ENCODE peak calls at places on chromosomes 11 and 22, in nine cellular contexts. One of them, this sample, is unnamed.

GRCh38 chr11:46845440-46845739 is 690 bp downstream of the CKAP5 start:
- DNase-seq in mammary epithelial cell: no peak
- DNase-seq in right lobe of liver: no peak
- DNase-seq in iPS DF 6.9: no peak
- DNase-seq in CD4-positive, CD25-positive, alpha-beta regulatory T cell: no peak
- DNase-seq in stomach: no peak
- DNase-seq in vagina: no peak
- DNase-seq in fibroblast of lung: peak
- DNase-seq in A549: no peak
- DNase-seq in this sample: no peak

GRCh38 chr11:1837171-1838076 is 1.4 kb upstream of the TNNI2 start:
- DNase-seq in right lobe of liver: peak
- DNase-seq in CD4-positive, CD25-positive, alpha-beta regulatory T cell: peak
- DNase-seq in vagina: no peak
- DNase-seq in stomach: peak
- DNase-seq in fibroblast of lung: peak
- DNase-seq in A549: peak
- DNase-seq in mammary epithelial cell: no peak
- DNase-seq in iPS DF 6.9: no peak
- DNase-seq in this sample: no peak

GRCh38 chr11:33376331-33377099 is 119.3 kb downstream of the HIPK3 start:
- DNase-seq in right lobe of liver: no peak
- DNase-seq in vagina: no peak
- DNase-seq in A549: no peak
- DNase-seq in CD4-positive, CD25-positive, alpha-beta regulatory T cell: no peak
- DNase-seq in iPS DF 6.9: no peak
- DNase-seq in stomach: no peak
- DNase-seq in fibroblast of lung: no peak
- DNase-seq in mammary epithelial cell: peak
- DNase-seq in this sample: no peak

GRCh38 chr11:126925321-126926093 is 75.1 kb downstream of the KIRREL3 start:
- DNase-seq in CD4-positive, CD25-positive, alpha-beta regulatory T cell: no peak
- DNase-seq in A549: no peak
- DNase-seq in mammary epithelial cell: peak
- DNase-seq in iPS DF 6.9: no peak
- DNase-seq in fibroblast of lung: no peak
- DNase-seq in right lobe of liver: no peak
- DNase-seq in stomach: no peak
- DNase-seq in vagina: no peak
- DNase-seq in this sample: peak

GRCh38 chr11:108965602-108966001 is 300.7 kb downstream of the DDX10 start:
- DNase-seq in mammary epithelial cell: peak
- DNase-seq in right lobe of liver: no peak
- DNase-seq in iPS DF 6.9: no peak
- DNase-seq in fibroblast of lung: peak
- DNase-seq in vagina: no peak
- DNase-seq in CD4-positive, CD25-positive, alpha-beta regulatory T cell: no peak
- DNase-seq in A549: peak
- DNase-seq in stomach: no peak
- DNase-seq in this sample: no peak

GRCh38 chr11:76626921-76627391 is 43.6 kb downstream of the LRRC32 start:
- DNase-seq in vagina: no peak
- DNase-seq in CD4-positive, CD25-positive, alpha-beta regulatory T cell: peak
- DNase-seq in fibroblast of lung: no peak
- DNase-seq in iPS DF 6.9: no peak
- DNase-seq in A549: no peak
- DNase-seq in right lobe of liver: no peak
- DNase-seq in mammary epithelial cell: peak
- DNase-seq in stomach: no peak
- DNase-seq in this sample: no peak

GRCh38 chr11:3026803-3027202 is 30.4 kb downstream of the CARS1 start:
- DNase-seq in fibroblast of lung: no peak
- DNase-seq in stomach: no peak
- DNase-seq in mammary epithelial cell: no peak
- DNase-seq in CD4-positive, CD25-positive, alpha-beta regulatory T cell: no peak
- DNase-seq in A549: no peak
- DNase-seq in right lobe of liver: peak
- DNase-seq in vagina: no peak
- DNase-seq in iPS DF 6.9: no peak
- DNase-seq in this sample: no peak

GRCh38 chr11:6657346-6657745 is 1.7 kb upstream of the DCHS1 start:
- DNase-seq in fibroblast of lung: peak
- DNase-seq in mammary epithelial cell: no peak
- DNase-seq in vagina: no peak
- DNase-seq in iPS DF 6.9: no peak
- DNase-seq in A549: no peak
- DNase-seq in right lobe of liver: no peak
- DNase-seq in stomach: no peak
- DNase-seq in CD4-positive, CD25-positive, alpha-beta regulatory T cell: no peak
- DNase-seq in this sample: no peak

GRCh38 chr22:41197046-41197807 is 7.9 kb upstream of the L3MBTL2 start:
- DNase-seq in vagina: no peak
- DNase-seq in mammary epithelial cell: peak
- DNase-seq in stomach: peak
- DNase-seq in fibroblast of lung: peak
- DNase-seq in A549: peak
- DNase-seq in right lobe of liver: peak
- DNase-seq in iPS DF 6.9: no peak
- DNase-seq in CD4-positive, CD25-positive, alpha-beta regulatory T cell: peak
- DNase-seq in this sample: peak

GRCh38 chr11:122202951-122203456 is 87.0 kb upstream of the BLID start:
- DNase-seq in mammary epithelial cell: peak
- DNase-seq in right lobe of liver: peak
- DNase-seq in iPS DF 6.9: no peak
- DNase-seq in vagina: no peak
- DNase-seq in fibroblast of lung: peak
- DNase-seq in stomach: peak
- DNase-seq in A549: peak
- DNase-seq in CD4-positive, CD25-positive, alpha-beta regulatory T cell: no peak
- DNase-seq in this sample: peak
- H3K27ac ChIP-seq in mammary epithelial cell: peak
- H3K27ac ChIP-seq in right lobe of liver: no peak
- H3K27ac ChIP-seq in iPS DF 6.9: no peak
- H3K27ac ChIP-seq in vagina: peak
- H3K27ac ChIP-seq in fibroblast of lung: peak
- H3K27ac ChIP-seq in stomach: peak
- H3K27ac ChIP-seq in A549: peak
- H3K27ac ChIP-seq in CD4-positive, CD25-positive, alpha-beta regulatory T cell: no peak
- H3K27ac ChIP-seq in this sample: peak

GRCh38 chr11:69335461-69336386 is 41.8 kb downstream of the MYEOV start:
- DNase-seq in CD4-positive, CD25-positive, alpha-beta regulatory T cell: no peak
- DNase-seq in mammary epithelial cell: no peak
- DNase-seq in right lobe of liver: no peak
- DNase-seq in stomach: peak
- DNase-seq in fibroblast of lung: no peak
- DNase-seq in iPS DF 6.9: no peak
- DNase-seq in A549: no peak
- DNase-seq in vagina: peak
- DNase-seq in this sample: no peak

GRCh38 chr11:69337211-69337721 is 43.3 kb downstream of the MYEOV start:
- DNase-seq in vagina: peak
- DNase-seq in right lobe of liver: no peak
- DNase-seq in A549: no peak
- DNase-seq in fibroblast of lung: no peak
- DNase-seq in mammary epithelial cell: no peak
- DNase-seq in stomach: peak
- DNase-seq in CD4-positive, CD25-positive, alpha-beta regulatory T cell: no peak
- DNase-seq in iPS DF 6.9: no peak
- DNase-seq in this sample: no peak

GRCh38 chr11:69333906-69334305 is 40.0 kb downstream of the MYEOV start:
- DNase-seq in CD4-positive, CD25-positive, alpha-beta regulatory T cell: no peak
- DNase-seq in A549: no peak
- DNase-seq in vagina: no peak
- DNase-seq in right lobe of liver: no peak
- DNase-seq in stomach: peak
- DNase-seq in mammary epithelial cell: no peak
- DNase-seq in fibroblast of lung: no peak
- DNase-seq in iPS DF 6.9: no peak
- DNase-seq in this sample: no peak

GRCh38 chr11:69333149-69333710 is 39.3 kb downstream of the MYEOV start:
- DNase-seq in A549: no peak
- DNase-seq in iPS DF 6.9: no peak
- DNase-seq in fibroblast of lung: no peak
- DNase-seq in mammary epithelial cell: no peak
- DNase-seq in right lobe of liver: no peak
- DNase-seq in stomach: peak
- DNase-seq in CD4-positive, CD25-positive, alpha-beta regulatory T cell: no peak
- DNase-seq in vagina: peak
- DNase-seq in this sample: no peak

DNA sequence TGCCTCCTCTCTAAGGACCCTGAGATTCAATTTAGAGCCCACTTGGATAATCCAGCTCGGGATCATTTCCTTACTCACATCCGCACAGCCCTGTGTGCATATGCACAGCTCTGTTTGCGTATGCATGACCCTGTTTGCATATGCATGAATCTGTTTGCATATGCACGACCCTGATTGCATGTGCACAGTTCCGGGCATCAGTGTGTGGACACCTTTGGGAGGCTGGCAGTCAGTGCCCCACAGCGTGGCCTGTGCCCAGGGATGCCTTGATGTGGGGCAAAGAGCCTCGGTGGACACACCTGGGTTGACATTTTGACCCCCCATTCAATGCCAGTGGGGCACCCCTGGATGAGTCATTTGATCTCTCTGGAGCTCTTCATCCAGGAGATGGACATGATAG is 41.1 kb downstream of the MYEOV start:
- DNase-seq in vagina: peak
- DNase-seq in iPS DF 6.9: no peak
- DNase-seq in stomach: peak
- DNase-seq in A549: no peak
- DNase-seq in CD4-positive, CD25-positive, alpha-beta regulatory T cell: no peak
- DNase-seq in right lobe of liver: no peak
- DNase-seq in fibroblast of lung: no peak
- DNase-seq in mammary epithelial cell: no peak
- DNase-seq in this sample: no peak
- H3K27ac ChIP-seq in vagina: no peak
- H3K27ac ChIP-seq in iPS DF 6.9: no peak
- H3K27ac ChIP-seq in stomach: no peak
- H3K27ac ChIP-seq in A549: peak
- H3K27ac ChIP-seq in CD4-positive, CD25-positive, alpha-beta regulatory T cell: no peak
- H3K27ac ChIP-seq in right lobe of liver: no peak
- H3K27ac ChIP-seq in fibroblast of lung: no peak
- H3K27ac ChIP-seq in mammary epithelial cell: no peak
- H3K27ac ChIP-seq in this sample: no peak

GRCh38 chr11:13667795-13668101 is 720 bp upstream of the FAR1 start:
- DNase-seq in iPS DF 6.9: no peak
- DNase-seq in CD4-positive, CD25-positive, alpha-beta regulatory T cell: no peak
- DNase-seq in fibroblast of lung: no peak
- DNase-seq in stomach: no peak
- DNase-seq in vagina: no peak
- DNase-seq in A549: no peak
- DNase-seq in right lobe of liver: no peak
- DNase-seq in mammary epithelial cell: no peak
- DNase-seq in this sample: no peak

GRCh38 chr11:13668957-13669521 is 571 bp downstream of the FAR1 start:
- DNase-seq in A549: peak
- DNase-seq in iPS DF 6.9: no peak
- DNase-seq in mammary epithelial cell: peak
- DNase-seq in fibroblast of lung: peak
- DNase-seq in vagina: no peak
- DNase-seq in stomach: peak
- DNase-seq in CD4-positive, CD25-positive, alpha-beta regulatory T cell: no peak
- DNase-seq in right lobe of liver: peak
- DNase-seq in this sample: no peak

GRCh38 chr11:13666708-13667107 is 1.8 kb upstream of the FAR1 start:
- DNase-seq in CD4-positive, CD25-positive, alpha-beta regulatory T cell: no peak
- DNase-seq in iPS DF 6.9: no peak
- DNase-seq in stomach: no peak
- DNase-seq in A549: no peak
- DNase-seq in right lobe of liver: no peak
- DNase-seq in fibroblast of lung: no peak
- DNase-seq in vagina: no peak
- DNase-seq in mammary epithelial cell: no peak
- DNase-seq in this sample: no peak

GRCh38 chr11:13668102-13668956 is at the start of gene FAR1:
- DNase-seq in vagina: peak
- DNase-seq in right lobe of liver: peak
- DNase-seq in fibroblast of lung: peak
- DNase-seq in mammary epithelial cell: peak
- DNase-seq in CD4-positive, CD25-positive, alpha-beta regulatory T cell: peak
- DNase-seq in stomach: peak
- DNase-seq in A549: peak
- DNase-seq in iPS DF 6.9: peak
- DNase-seq in this sample: peak

DNA sequence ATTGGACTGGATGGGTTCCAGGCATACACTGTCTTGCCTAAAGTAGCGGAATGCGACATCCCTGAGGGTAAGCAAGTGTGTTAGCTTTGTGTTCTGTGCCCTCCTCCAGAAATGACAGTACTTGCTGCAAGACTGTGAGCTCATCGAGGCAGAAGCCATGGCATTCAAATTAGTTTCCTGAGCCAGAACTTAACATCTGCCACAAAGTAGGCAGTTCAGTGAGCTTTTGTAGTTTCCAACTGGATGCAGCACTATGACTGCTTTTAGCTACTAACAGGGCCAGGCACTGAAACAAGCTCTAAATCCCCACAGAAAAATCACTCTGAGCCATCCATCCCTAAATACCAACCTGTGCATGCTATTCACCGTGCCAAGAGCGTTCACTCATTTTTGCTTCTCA is 1.2 kb upstream of the FAR1 start:
- DNase-seq in mammary epithelial cell: peak
- DNase-seq in iPS DF 6.9: no peak
- DNase-seq in right lobe of liver: no peak
- DNase-seq in A549: no peak
- DNase-seq in stomach: no peak
- DNase-seq in CD4-positive, CD25-positive, alpha-beta regulatory T cell: no peak
- DNase-seq in vagina: no peak
- DNase-seq in fibroblast of lung: no peak
- DNase-seq in this sample: no peak
- H3K27ac ChIP-seq in mammary epithelial cell: peak
- H3K27ac ChIP-seq in iPS DF 6.9: no peak
- H3K27ac ChIP-seq in right lobe of liver: no peak
- H3K27ac ChIP-seq in A549: peak
- H3K27ac ChIP-seq in stomach: peak
- H3K27ac ChIP-seq in CD4-positive, CD25-positive, alpha-beta regulatory T cell: no peak
- H3K27ac ChIP-seq in vagina: no peak
- H3K27ac ChIP-seq in fibroblast of lung: no peak
- H3K27ac ChIP-seq in this sample: no peak

DNA sequence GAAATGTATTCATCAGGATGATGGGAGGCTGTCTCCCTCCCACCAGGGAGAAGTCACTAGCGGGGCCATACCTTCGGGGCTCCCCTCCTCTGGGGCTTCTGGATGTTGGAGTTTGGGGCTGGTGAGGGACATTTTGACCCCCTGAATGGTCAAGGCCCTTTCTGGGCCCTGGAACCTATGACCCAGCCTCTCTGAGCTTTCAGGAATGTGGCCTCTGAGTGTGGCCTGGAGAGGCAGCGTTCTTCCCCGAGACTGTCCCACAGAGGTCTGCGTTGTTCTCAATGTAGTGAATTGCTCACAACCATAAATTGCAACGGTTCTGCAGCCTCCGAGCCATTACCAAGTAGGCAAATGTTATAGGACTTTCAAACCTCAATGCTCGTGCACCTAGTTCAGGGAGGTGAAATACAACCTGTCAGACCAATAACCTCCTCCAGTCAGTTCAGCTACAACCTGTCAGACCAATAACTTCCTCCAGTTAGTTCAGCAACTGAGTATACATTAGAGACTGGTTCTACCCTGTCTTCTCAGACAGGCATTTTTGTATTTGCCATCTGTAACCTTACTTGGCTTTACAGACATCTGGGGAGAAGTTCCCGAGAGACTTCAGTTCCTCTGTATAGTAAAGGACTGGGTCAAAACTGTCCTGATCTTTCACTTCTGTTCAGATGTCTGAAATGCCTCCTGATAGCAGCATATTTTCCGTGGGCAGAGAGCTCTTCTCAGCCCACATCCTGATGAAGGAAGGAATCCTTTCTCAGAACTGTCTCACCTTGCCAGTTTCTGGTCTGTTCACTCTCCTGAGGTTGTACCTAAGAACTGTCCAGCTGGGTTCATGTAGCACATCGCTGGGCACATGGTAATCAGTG is 34.1 kb downstream of the MICAL2 start:
- DNase-seq in vagina: no peak
- DNase-seq in A549: no peak
- DNase-seq in right lobe of liver: no peak
- DNase-seq in iPS DF 6.9: no peak
- DNase-seq in stomach: peak
- DNase-seq in fibroblast of lung: no peak
- DNase-seq in CD4-positive, CD25-positive, alpha-beta regulatory T cell: no peak
- DNase-seq in mammary epithelial cell: no peak
- DNase-seq in this sample: no peak
- H3K27ac ChIP-seq in vagina: peak
- H3K27ac ChIP-seq in A549: peak
- H3K27ac ChIP-seq in right lobe of liver: peak
- H3K27ac ChIP-seq in iPS DF 6.9: no peak
- H3K27ac ChIP-seq in stomach: peak
- H3K27ac ChIP-seq in fibroblast of lung: peak
- H3K27ac ChIP-seq in CD4-positive, CD25-positive, alpha-beta regulatory T cell: no peak
- H3K27ac ChIP-seq in mammary epithelial cell: no peak
- H3K27ac ChIP-seq in this sample: no peak